ENCODE peak calls at places on chromosomes 16 and 17, in five cellular contexts. O is A549, Z is tibial nerve, W is psoas muscle, R is right atrium auricular region. A is an unnamed sample.

GRCh38 chr17:62617894-62618472 is 9.5 kb upstream of the MRC2 start:
- DNase-seq in O (no peak), Z (no peak), W (no peak), R (no peak), A (no peak)

GRCh38 chr17:29140631-29141483 is 39.3 kb downstream of the MYO18A start:
- DNase-seq in O (no peak), Z (no peak), W (no peak), R (no peak), A (peak; percentile 52)

GRCh38 chr16:51175081-51175480 is 24.0 kb upstream of the SALL1 start:
- DNase-seq in O (no peak), Z (no peak), W (no peak), R (no peak), A (no peak)

GRCh38 chr16:79656537-79657115 is 56.1 kb upstream of the MAF start:
- DNase-seq in O (no peak), Z (no peak), W (no peak), R (no peak), A (no peak)

GRCh38 chr16:48632137-48632774 is 22.3 kb upstream of the N4BP1 start:
- DNase-seq in O (peak; percentile 33), Z (no peak), W (no peak), R (peak; percentile 38), A (no peak)

GRCh38 chr16:87324411-87325275 is 7.5 kb upstream of the C16orf95 start:
- DNase-seq in O (peak; percentile 19), Z (no peak), W (peak; percentile 74), R (no peak), A (peak; percentile 94)

GRCh38 chr17:82800885-82801284 is 38.9 kb downstream of the ZNF750 start:
- DNase-seq in O (no peak), Z (no peak), W (no peak), R (no peak), A (peak; percentile 80)

GRCh38 chr17:64134996-64135395 is 5.1 kb upstream of the ERN1 start:
- DNase-seq in O (no peak), Z (no peak), W (no peak), R (no peak), A (no peak)

GRCh38 chr17:58332720-58333395 is 4.3 kb upstream of the TSPOAP1 start:
- DNase-seq in O (no peak), Z (no peak), W (no peak), R (no peak), A (peak; percentile 62)

GRCh38 chr16:88790312-88791150 is 5.5 kb upstream of the PIEZO1 start:
- DNase-seq in O (no peak), Z (no peak), W (peak; percentile 61), R (no peak), A (peak; percentile 93)

GRCh38 chr17:80279895-80280294 is 19.2 kb downstream of the RNF213 start:
- DNase-seq in O (no peak), Z (no peak), W (peak; percentile 86), R (no peak), A (peak; percentile 99)

GRCh38 chr17:63275318-63275967 is 170.7 kb downstream of the CYB561 start:
- DNase-seq in O (peak; percentile 92), Z (no peak), W (no peak), R (no peak), A (no peak)

GRCh38 chr16:69040144-69040909 is 65.1 kb upstream of the HAS3 start:
- DNase-seq in O (peak; percentile 47), Z (no peak), W (no peak), R (no peak), A (peak; percentile 39)

GRCh38 chr16:89330177-89330856 is 112.8 kb downstream of the ZNF778 start:
- DNase-seq in O (peak; percentile 89), Z (no peak), W (peak; percentile 69), R (no peak), A (peak; percentile 84)

GRCh38 chr16:80932725-80933124 is 74.0 kb downstream of the CMC2 start:
- DNase-seq in O (peak; percentile 37), Z (peak; percentile 8), W (peak; percentile 78), R (peak; percentile 86), A (peak; percentile 90)

GRCh38 chr17:38585056-38585804 is 20.5 kb downstream of the SRCIN1 start:
- DNase-seq in O (peak; percentile 51), Z (no peak), W (no peak), R (no peak), A (no peak)

GRCh38 chr17:183021-183420 is 1.6 kb upstream of the DOC2B start:
- DNase-seq in O (no peak), Z (no peak), W (no peak), R (no peak), A (no peak)

GRCh38 chr17:38703742-38704644 is 1.1 kb upstream of the MLLT6 start:
- DNase-seq in O (no peak), Z (peak; percentile 70), W (peak; percentile 91), R (peak; percentile 78), A (peak; percentile 93)

DNA sequence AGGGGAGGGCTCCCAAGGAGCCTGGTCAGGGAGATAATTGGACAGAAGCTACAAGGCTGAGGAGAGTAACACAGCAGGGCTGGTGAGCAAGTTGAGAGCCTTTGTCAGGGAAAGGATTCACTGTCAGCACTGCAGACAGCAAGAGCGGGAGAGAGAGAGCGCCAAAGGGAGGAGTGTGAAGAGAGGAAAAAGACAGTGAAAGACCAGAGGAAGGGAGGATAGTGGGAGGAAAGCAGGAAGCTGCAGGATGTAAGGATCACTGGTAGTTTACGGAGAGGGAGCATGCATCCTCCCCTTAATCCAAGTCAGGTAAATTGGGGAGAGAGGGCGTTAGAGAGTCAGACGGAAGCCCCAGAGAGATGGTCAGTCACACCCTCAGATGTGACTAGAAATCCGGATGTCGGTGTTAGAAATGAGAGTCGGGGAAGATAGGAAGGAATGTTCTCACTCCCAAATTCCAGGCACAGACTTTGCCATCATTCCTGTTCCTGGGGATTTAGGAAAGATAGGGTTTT is 13.8 kb upstream of the SPOP start:
- DNase-seq in O (no peak), Z (no peak), W (no peak), R (no peak), A (peak; percentile 79)
- H3K27ac ChIP-seq in O (no peak overlapping the region), Z (peak overlapping the region; percentile 71), W (peak overlapping the region; percentile 69), R (peak overlapping the region; percentile 93), A (peak overlapping the region; percentile 84)

GRCh38 chr17:36204724-36205500 is 6.0 kb upstream of the CCL4L2 start:
- DNase-seq in O (no peak), Z (no peak), W (no peak), R (no peak), A (no peak)

GRCh38 chr17:36213695-36214094 is 2.8 kb downstream of the CCL4L2 start:
- DNase-seq in O (no peak), Z (no peak), W (no peak), R (no peak), A (no peak)

GRCh38 chr17:36212958-36213357 is 2.1 kb downstream of the CCL4L2 start:
- DNase-seq in O (no peak), Z (no peak), W (no peak), R (no peak), A (no peak)

GRCh38 chr17:36205637-36206458 is 5.0 kb upstream of the CCL4L2 start:
- DNase-seq in O (no peak), Z (no peak), W (no peak), R (no peak), A (no peak)

DNA sequence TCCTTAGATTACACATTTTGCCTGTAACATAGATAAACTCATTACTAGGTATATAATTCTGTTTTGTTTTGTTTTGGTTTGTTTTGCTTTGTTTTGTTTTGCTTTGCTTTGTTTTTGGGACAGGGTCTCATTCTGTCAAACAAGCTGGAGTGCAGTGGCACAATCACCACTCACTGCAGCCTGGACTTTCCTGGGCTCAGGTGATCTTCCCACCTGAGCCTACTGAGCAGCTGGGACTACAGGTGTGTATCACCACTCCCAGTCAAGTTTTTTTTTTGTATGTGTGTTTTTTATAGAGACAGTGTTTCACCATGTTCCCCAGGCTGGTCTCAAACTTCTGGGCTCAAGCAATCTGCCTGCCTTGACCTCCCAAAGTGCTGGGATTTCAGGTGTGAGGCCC is 1.3 kb upstream of the CCL4L2 start:
- DNase-seq in O (no peak), Z (no peak), W (no peak), R (no peak), A (no peak)
- H3K27ac ChIP-seq in O (no peak overlapping the region), Z (no peak overlapping the region), W (no peak overlapping the region), R (no peak overlapping the region), A (no peak overlapping the region)

GRCh38 chr16:85653226-85653917 is 35.4 kb downstream of the GINS2 start:
- DNase-seq in O (no peak), Z (no peak), W (peak; percentile 66), R (no peak), A (no peak)

GRCh38 chr16:85649978-85650863 is 37.1 kb downstream of the GSE1 start:
- DNase-seq in O (no peak), Z (no peak), W (no peak), R (no peak), A (no peak)

GRCh38 chr16:85652431-85653221 is 36.1 kb downstream of the GINS2 start:
- DNase-seq in O (peak; percentile 62), Z (peak; percentile 30), W (peak; percentile 88), R (no peak), A (no peak)

GRCh38 chr16:85650864-85651811 is 37.6 kb downstream of the GINS2 start:
- DNase-seq in O (no peak), Z (no peak), W (peak; percentile 84), R (no peak), A (no peak)

DNA sequence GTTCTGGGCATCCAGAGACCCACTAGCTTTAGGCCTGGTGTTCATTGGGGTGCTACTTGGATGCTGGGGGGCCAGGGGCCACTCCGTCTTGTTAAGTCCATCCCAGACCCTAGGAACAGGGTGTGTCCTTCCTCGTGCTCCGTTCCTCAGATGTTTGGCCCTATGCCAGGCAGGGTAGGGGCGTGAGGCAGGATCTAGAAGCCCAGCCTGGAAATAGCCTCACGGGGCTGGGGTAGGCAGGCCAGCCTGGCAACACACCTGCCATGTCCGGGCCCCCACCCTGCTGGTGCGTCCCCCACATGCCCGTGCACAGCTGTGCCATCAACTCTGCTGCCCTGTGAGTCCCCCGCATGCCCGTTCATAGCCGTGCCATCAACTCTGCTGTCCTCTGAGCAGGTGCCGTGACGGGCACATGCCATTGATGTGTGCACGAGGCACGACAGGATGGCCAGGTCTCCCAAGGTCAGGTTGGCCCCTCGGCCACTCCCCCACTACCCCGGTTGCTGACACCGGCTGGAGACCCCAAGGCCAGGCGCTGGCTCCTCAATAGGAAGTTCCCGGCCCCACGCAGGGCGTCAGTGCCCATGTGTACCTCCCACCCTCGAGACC is 36.8 kb downstream of the GINS2 start:
- DNase-seq in O (peak; percentile 61), Z (no peak), W (no peak), R (no peak), A (no peak)
- H3K27ac ChIP-seq in O (no peak overlapping the region), Z (peak overlapping the region; percentile 57), W (peak overlapping the region; percentile 63), R (peak overlapping the region; percentile 51), A (no peak overlapping the region)

DNA sequence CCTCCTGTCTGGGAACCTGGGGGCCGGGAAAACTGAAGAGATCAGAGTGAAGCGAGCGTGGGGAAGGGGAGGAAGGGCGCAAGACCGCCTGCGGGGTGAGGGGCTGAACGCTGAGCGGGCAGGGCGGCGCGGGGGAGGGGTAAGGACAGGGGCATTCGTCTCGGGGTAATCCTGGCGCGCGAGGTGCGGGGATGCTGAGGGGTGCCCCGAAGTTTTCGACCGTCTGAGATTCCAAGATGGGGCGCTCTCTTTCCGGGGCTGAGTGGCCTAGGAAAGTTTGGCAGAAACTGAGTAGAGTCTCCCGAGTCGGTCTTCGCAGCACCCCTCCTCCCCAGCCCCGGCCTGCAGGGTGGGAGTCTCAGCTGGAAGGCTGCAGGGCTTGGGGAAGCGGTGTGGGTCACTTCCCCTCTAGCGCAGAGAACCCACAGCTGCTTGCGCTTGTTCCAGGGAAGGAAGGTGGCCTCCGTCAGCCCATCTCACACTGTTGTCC is 571 bp downstream of the TTYH2 start:
- DNase-seq in O (no peak), Z (no peak), W (peak; percentile 72), R (no peak), A (peak; percentile 52)
- H3K27ac ChIP-seq in O (peak overlapping the region; percentile 22), Z (peak overlapping the region; percentile 88), W (peak overlapping the region; percentile 96), R (peak overlapping the region; percentile 88), A (no peak overlapping the region)

A was measured in osteoblast.